ENCODE peak calls at places on chromosomes 11 and 22, in ten cellular contexts. L is neural progenitor cell, F is lower lobe of right lung, H is neuronal stem cell, Y is brain microvascular endothelial cell, T is endodermal cell, S is hepatocyte, Z is pancreas, D is PC-3, Q is dorsolateral prefrontal cortex. B is an unnamed sample.

GRCh38 chr22:20728523-20729190 is 45.3 kb upstream of the SERPIND1 start:
- DNase-seq in L (no peak), F (no peak), H (no peak), Y (no peak), T (no peak), S (no peak), Z (no peak), D (no peak), Q (no peak), B (no peak)

GRCh38 chr11:1702506-1702905 is 5.5 kb downstream of the KRTAP5-6 start:
- DNase-seq in L (no peak), F (no peak), H (no peak), Y (no peak), T (no peak), S (no peak), Z (no peak), D (no peak), Q (no peak), B (no peak)

GRCh38 chr11:117498791-117499190 is 171.1 kb downstream of the CEP164 start:
- DNase-seq in L (no peak), F (no peak), H (no peak), Y (no peak), T (no peak), S (no peak), Z (no peak), D (no peak), Q (no peak), B (no peak)

GRCh38 chr11:117371453-117371852 is 43.8 kb downstream of the CEP164 start:
- DNase-seq in L (no peak), F (no peak), H (no peak), Y (no peak), T (no peak), S (no peak), Z (no peak), D (no peak), Q (no peak), B (no peak)

GRCh38 chr11:26753738-26754504 is 32.1 kb upstream of the SLC5A12 start:
- DNase-seq in L (peak; percentile 79), F (no peak), H (peak; percentile 48), Y (peak; percentile 76), T (peak; percentile 65), S (peak; percentile 80), Z (no peak), D (peak; percentile 53), Q (peak; percentile 69), B (no peak)

GRCh38 chr11:125871391-125872137 is 15.9 kb upstream of the HYLS1 start:
- DNase-seq in L (peak; percentile 78), F (no peak), H (no peak), Y (peak; percentile 25), T (peak; percentile 88), S (peak; percentile 82), Z (no peak), D (peak; percentile 48), Q (peak; percentile 34), B (no peak)

GRCh38 chr11:20029193-20029592 is 131.1 kb downstream of the DBX1 start:
- DNase-seq in L (no peak), F (no peak), H (no peak), Y (no peak), T (peak; percentile 49), S (no peak), Z (no peak), D (no peak), Q (no peak), B (no peak)

GRCh38 chr22:50326959-50327710 is at the start of gene DENND6B:
- DNase-seq in L (peak; percentile 96), F (peak; percentile 89), H (peak; percentile 86), Y (peak; percentile 32), T (peak; percentile 89), S (peak; percentile 94), Z (peak; percentile 88), D (peak; percentile 76), Q (peak; percentile 67), B (no peak)

GRCh38 chr11:30535818-30536217 is 50.3 kb downstream of the MPPED2 start:
- DNase-seq in L (no peak), F (no peak), H (no peak), Y (no peak), T (no peak), S (no peak), Z (no peak), D (no peak), Q (no peak), B (no peak)

GRCh38 chr11:116864531-116864930 is 27.1 kb upstream of the APOA1 start:
- DNase-seq in L (no peak), F (no peak), H (no peak), Y (no peak), T (no peak), S (no peak), Z (no peak), D (no peak), Q (no peak), B (no peak)

GRCh38 chr11:94519478-94520084 is 7.3 kb downstream of the C11orf97 start:
- DNase-seq in L (peak; percentile 40), F (no peak), H (peak; percentile 12), Y (peak; percentile 42), T (no peak), S (peak; percentile 52), Z (no peak), D (peak; percentile 76), Q (no peak), B (no peak)

GRCh38 chr11:61756452-61757212 is 4.2 kb downstream of the MYRF start:
- DNase-seq in L (no peak), F (no peak), H (no peak), Y (peak; percentile 48), T (no peak), S (peak; percentile 88), Z (peak; percentile 88), D (peak; percentile 65), Q (no peak), B (no peak)

GRCh38 chr11:108983621-108984020 is 318.8 kb downstream of the DDX10 start:
- DNase-seq in L (no peak), F (no peak), H (no peak), Y (peak; percentile 22), T (no peak), S (no peak), Z (no peak), D (no peak), Q (no peak), B (no peak)

GRCh38 chr11:75797796-75798195 is 17.2 kb upstream of the UVRAG start:
- DNase-seq in L (no peak), F (no peak), H (no peak), Y (no peak), T (no peak), S (no peak), Z (no peak), D (peak; percentile 56), Q (no peak), B (no peak)

GRCh38 chr11:8809605-8810272 is 101.2 kb upstream of the AKIP1 start:
- DNase-seq in L (peak; percentile 51), F (no peak), H (no peak), Y (no peak), T (peak; percentile 45), S (no peak), Z (no peak), D (no peak), Q (no peak), B (no peak)
- H3K27ac ChIP-seq in L (peak overlapping the region; percentile 49), F (peak overlapping the region; percentile 89), H (peak overlapping the region; percentile 77), Y (peak overlapping the region; percentile 78), T (peak overlapping the region; percentile 84), S (peak overlapping the region; percentile 91), Z (peak overlapping the region; percentile 60), D (no peak overlapping the region), Q (peak overlapping the region; percentile 59), B (peak overlapping the region; percentile 72)

GRCh38 chr11:3147626-3148025 is 17.5 kb downstream of the OSBPL5 start:
- DNase-seq in L (no peak), F (no peak), H (no peak), Y (no peak), T (no peak), S (no peak), Z (no peak), D (no peak), Q (no peak), B (no peak)
- H3K27ac ChIP-seq in L (no peak overlapping the region), F (no peak overlapping the region), H (no peak overlapping the region), Y (no peak overlapping the region), T (no peak overlapping the region), S (no peak overlapping the region), Z (no peak overlapping the region), D (no peak overlapping the region), Q (no peak overlapping the region), B (no peak overlapping the region)

DNA sequence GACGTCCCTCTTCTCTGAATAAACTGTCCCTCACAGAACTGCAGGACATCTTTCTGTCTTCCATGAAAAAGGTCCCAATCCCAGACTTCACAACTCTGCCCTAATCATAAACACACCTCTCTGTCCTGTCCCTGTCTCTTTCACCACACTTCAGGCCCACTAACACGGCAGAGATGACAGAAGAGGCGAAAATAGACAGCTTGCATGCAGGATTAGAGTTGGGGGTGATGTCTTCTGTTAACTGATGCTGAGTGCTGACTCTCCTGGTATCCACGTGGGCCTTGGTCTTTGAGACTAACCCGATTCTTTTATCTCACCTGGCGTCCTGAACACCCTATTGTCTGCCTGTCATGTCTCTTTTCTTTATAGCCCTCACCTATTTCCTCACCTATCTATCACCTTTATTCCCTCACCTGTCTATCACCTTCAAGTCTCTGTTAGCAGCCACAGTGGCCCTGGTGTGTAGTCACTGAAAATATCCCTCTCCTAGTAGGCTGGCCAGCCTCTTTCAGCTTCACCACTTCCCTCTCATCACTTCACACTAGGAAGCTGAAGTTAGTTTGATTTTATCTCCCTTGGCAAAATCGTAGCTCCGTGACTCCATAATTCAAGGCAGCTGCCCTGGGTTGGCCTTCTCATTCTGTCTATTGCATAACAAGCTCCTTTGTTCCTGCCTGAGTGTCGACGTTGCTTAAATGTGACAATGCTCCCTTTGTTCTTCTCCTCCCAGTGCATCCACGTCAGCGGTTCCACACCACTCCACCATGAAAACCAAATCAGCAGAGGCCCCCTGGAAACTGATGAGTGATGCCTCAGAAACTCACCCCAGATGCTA is 30.6 kb upstream of the DRD2 start:
- DNase-seq in L (peak; percentile 33), F (no peak), H (no peak), Y (peak; percentile 29), T (peak; percentile 59), S (peak; percentile 26), Z (no peak), D (peak; percentile 71), Q (peak; percentile 76), B (peak; percentile 44)
- H3K27ac ChIP-seq in L (no peak overlapping the region), F (no peak overlapping the region), H (no peak overlapping the region), Y (no peak overlapping the region), T (peak overlapping the region; percentile 93), S (peak overlapping the region; percentile 15), Z (no peak overlapping the region), D (peak overlapping the region; percentile 47), Q (peak overlapping the region; percentile 80), B (peak overlapping the region; percentile 70)

GRCh38 chr22:24433868-24434471 is 6.6 kb downstream of the ADORA2A start:
- DNase-seq in L (no peak), F (no peak), H (no peak), Y (peak; percentile 47), T (peak; percentile 30), S (no peak), Z (no peak), D (peak; percentile 59), Q (no peak), B (no peak)
- H3K27ac ChIP-seq in L (no peak overlapping the region), F (peak overlapping the region; percentile 65), H (no peak overlapping the region), Y (no peak overlapping the region), T (no peak overlapping the region), S (no peak overlapping the region), Z (peak overlapping the region; percentile 42), D (no peak overlapping the region), Q (no peak overlapping the region), B (no peak overlapping the region)

B was measured in substantia nigra.